ENCODE peak calls at places on chromosome 4, in four cellular contexts. Q is stomach, D is Panc1, S is suprapubic skin. C is an unnamed sample.

GRCh38 chr4:57109847-57110634 is at the start of gene IGFBP7:
- DNase-seq in Q (peak), D (no peak), S (no peak), C (no peak)

GRCh38 chr4:87839309-87839946 is 6.7 kb downstream of the MEPE start:
- DNase-seq in Q (no peak), D (no peak), S (no peak), C (no peak)

GRCh38 chr4:12446237-12446636 is 1017.5 kb upstream of the HS3ST1 start:
- DNase-seq in Q (no peak), D (no peak), S (no peak), C (no peak)

GRCh38 chr4:183987987-183988392 is 82.9 kb downstream of the STOX2 start:
- DNase-seq in Q (peak), D (peak), S (no peak), C (no peak)

GRCh38 chr4:70778888-70779422 is 57.2 kb downstream of the RUFY3 start:
- DNase-seq in Q (no peak), D (no peak), S (no peak), C (no peak)

GRCh38 chr4:153757407-153757806 is 2.4 kb downstream of the RNF175 start:
- DNase-seq in Q (no peak), D (no peak), S (no peak), C (no peak)

GRCh38 chr4:8730159-8730558 is 137.6 kb downstream of the CPZ start:
- DNase-seq in Q (peak), D (no peak), S (peak), C (peak)

GRCh38 chr4:15702941-15703403 is at the start of gene BST1:
- DNase-seq in Q (peak), D (no peak), S (peak), C (no peak)

GRCh38 chr4:88276952-88277710 is 7.2 kb downstream of the PPM1K start:
- DNase-seq in Q (no peak), D (no peak), S (no peak), C (no peak)

GRCh38 chr4:145552181-145552822 is 66.9 kb upstream of the MMAA start:
- DNase-seq in Q (no peak), D (no peak), S (no peak), C (no peak)

GRCh38 chr4:165336743-165337142 is 9.3 kb downstream of the MSMO1 start:
- DNase-seq in Q (no peak), D (no peak), S (no peak), C (no peak)

GRCh38 chr4:88752754-88753153 is 55.1 kb upstream of the NAP1L5 start:
- DNase-seq in Q (peak), D (no peak), S (no peak), C (no peak)

GRCh38 chr4:108192056-108192455 is 23.3 kb upstream of the LEF1 start:
- DNase-seq in Q (no peak), D (no peak), S (no peak), C (no peak)

GRCh38 chr4:56575820-56576429 is 70.3 kb downstream of the ARL9 start:
- DNase-seq in Q (no peak), D (no peak), S (no peak), C (no peak)

GRCh38 chr4:125187221-125187620 is 127.5 kb upstream of the FAT4 start:
- DNase-seq in Q (no peak), D (no peak), S (no peak), C (no peak)

GRCh38 chr4:177281544-177281943 is 28.1 kb upstream of the NEIL3 start:
- DNase-seq in Q (no peak), D (no peak), S (no peak), C (no peak)

GRCh38 chr4:114386637-114387233 is 211.9 kb upstream of the UGT8 start:
- DNase-seq in Q (no peak), D (no peak), S (no peak), C (no peak)

GRCh38 chr4:127284236-127284635 is 348.5 kb upstream of the INTU start:
- DNase-seq in Q (no peak), D (no peak), S (no peak), C (no peak)

GRCh38 chr4:87012265-87012953 is 77.6 kb downstream of the AFF1 start:
- DNase-seq in Q (peak), D (no peak), S (no peak), C (no peak)

GRCh38 chr4:81600511-81601269 is 129.0 kb upstream of the RASGEF1B start:
- DNase-seq in Q (no peak), D (no peak), S (no peak), C (no peak)

GRCh38 chr4:162162672-162163071 is 1.1 kb downstream of the FSTL5 start:
- DNase-seq in Q (no peak), D (no peak), S (no peak), C (no peak)

GRCh38 chr4:80259012-80259411 is 7.5 kb upstream of the FGF5 start:
- DNase-seq in Q (no peak), D (no peak), S (no peak), C (no peak)

GRCh38 chr4:100789991-100790390 is 272.2 kb upstream of the EMCN start:
- DNase-seq in Q (no peak), D (no peak), S (no peak), C (no peak)

GRCh38 chr4:10806993-10807645 is 122.6 kb upstream of the CLNK start:
- DNase-seq in Q (no peak), D (no peak), S (no peak), C (no peak)

GRCh38 chr4:35503435-35503834 is 740.9 kb downstream of the ARAP2 start:
- DNase-seq in Q (no peak), D (no peak), S (no peak), C (no peak)

GRCh38 chr4:53557601-53558000 is 33.7 kb downstream of the LNX1 start:
- DNase-seq in Q (no peak), D (no peak), S (no peak), C (no peak)

GRCh38 chr4:172858731-172859230 is 309.8 kb upstream of the GALNT7 start:
- DNase-seq in Q (no peak), D (no peak), S (no peak), C (no peak)

GRCh38 chr4:22238742-22239141 is 277.1 kb downstream of the ADGRA3 start:
- DNase-seq in Q (no peak), D (no peak), S (no peak), C (no peak)

DNA sequence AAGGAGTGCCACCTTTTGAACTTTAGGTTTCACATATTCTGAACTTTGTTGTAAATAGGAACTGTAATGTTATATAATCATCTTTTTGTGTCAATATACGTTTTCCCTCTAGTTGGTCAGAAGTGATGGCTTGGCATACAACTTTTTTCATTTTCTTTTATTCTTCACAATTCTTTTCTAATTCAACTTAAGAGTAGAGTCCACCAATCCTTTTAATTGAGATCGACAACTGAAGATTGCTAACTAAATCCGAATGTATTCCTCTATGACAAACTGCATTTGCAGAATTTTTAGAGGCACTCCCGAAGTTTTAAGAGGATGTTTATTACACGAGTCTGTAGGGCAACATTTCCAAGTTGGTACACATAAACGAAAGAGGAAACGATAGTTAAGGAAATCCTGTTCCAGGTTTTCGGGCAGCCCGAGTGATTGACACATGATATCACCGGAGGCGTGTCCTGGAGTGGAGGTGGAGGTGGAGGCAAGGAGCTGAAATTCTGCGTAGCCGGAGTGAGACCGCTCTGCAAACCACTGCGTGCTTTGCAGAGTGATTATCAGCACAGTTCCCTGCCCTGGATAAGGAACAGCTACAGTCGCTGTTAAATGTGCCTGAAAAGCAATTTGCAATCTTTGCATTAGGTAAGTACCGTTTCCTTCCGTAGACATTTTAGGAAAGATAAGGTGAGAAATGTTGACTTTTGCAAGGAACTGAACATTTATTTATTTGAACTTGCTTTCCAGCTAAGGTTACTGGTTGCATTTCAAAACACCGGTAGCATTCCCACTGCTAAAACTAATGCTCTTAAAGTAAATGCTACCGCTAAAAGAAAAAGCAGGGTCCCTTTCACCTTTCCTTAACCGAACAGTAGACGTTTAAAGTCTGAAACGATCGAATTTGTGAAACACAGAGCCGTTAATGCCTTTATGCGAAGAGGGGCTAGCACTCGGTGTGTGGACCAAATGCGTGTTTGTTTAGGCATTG is at the start of gene SPRY1:
- DNase-seq in Q (peak), D (peak), S (peak), C (peak)
- TF ChIP-seq POLR2AphosphoS5 in Q (peak), D (peak), S (no peak), C (peak)

DNA sequence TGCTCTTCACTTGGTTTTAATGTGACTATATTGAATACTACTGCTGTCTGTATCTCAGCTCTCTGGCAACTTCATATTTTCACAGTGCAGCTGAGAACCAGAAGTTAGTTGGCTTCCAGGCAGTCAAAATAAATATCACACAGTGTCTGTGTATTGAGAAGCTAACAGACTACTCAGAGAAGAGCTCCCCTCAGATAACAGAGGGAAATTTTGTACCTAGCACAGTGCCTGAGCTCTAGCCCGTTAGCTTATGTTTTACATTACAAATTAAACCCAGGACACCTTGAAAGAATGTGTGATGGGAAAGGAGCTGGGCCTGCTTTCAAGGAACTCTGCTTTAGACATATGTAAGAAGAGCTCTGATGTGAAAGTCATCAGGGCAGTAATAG is 22.7 kb downstream of the JADE1 start:
- DNase-seq in Q (no peak), D (no peak), S (no peak), C (no peak)
- TF ChIP-seq POLR2AphosphoS5 in Q (no peak), D (no peak), S (no peak), C (no peak)

DNA sequence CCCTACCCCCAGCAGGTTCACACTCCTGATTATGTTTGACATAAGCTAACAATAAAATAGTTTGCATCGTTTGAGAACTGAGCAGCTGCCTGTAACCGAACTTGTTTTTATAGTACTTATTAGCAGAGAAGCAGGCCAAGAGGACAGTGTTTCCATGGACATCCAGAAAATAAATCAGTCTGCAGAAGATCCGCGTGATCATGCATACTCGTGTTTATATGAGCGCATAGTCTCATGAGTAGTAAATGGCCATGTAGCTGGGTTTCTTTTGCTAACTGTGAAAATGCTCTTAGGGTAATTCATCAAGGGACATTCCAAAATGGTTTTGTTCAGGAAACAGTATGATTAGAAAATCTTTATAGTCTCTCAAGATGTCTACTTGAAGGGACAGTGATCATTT is 289.2 kb downstream of the DCTD start:
- DNase-seq in Q (no peak), D (no peak), S (no peak), C (no peak)
- TF ChIP-seq POLR2AphosphoS5 in Q (no peak), D (no peak), S (no peak), C (peak)

DNA sequence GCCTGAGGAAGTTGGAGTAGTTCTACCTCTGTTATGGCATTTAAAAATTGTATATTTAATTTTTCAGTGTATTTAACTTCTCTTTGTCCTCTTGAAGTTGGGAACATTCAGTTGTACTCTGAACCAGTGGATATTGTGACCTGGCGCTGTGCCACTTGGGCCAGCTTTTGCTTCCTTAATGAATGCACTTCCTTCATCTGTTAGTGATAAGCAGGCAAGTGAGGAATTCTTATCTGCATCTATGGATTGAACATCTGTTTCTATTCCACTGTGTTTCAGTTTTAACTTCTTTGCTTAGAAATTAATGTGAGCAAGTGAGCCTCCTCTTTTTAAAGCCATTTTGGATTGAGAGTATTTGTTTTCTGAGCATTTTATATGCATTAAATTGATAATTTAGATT is 128.3 kb downstream of the UCHL1 start:
- DNase-seq in Q (peak), D (no peak), S (no peak), C (no peak)
- TF ChIP-seq POLR2AphosphoS5 in Q (peak), D (no peak), S (no peak), C (no peak)

DNA sequence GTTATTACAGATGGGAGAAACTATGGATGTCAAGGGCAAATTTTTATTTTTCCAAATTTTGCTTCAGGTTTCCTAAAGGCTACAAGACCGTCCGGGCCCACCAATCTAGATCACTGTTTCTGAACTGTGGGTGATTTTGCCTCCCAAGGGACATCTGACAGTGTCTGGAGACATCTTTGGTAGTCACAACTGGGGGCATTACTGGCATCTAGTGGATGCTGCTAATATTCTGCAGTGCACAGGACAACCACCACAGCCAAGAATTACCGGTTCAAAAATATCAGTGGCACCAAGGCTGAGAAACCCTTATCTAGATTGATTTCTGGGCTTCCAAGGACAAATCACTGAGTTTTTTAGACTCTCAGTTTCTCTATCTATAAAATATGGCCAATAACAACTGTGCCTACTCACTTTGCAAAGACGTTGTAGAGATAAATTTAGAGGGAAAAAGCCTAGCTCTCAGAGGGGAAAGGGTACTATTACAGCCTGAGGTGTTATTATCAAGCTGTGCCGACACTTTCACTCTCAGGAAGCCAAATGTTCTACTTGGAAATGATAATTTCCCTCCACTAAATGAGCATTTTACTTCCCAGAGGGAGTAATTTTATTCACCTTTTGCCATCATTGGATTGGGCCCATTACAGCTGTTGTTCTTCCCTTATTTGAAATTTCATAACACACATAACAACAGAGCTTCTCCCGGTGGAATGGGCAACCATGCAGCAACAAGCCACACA is 442.1 kb downstream of the CENPC start:
- DNase-seq in Q (no peak), D (no peak), S (no peak), C (no peak)
- TF ChIP-seq POLR2AphosphoS5 in Q (no peak), D (no peak), S (no peak), C (no peak)

GRCh38 chr4:120057416-120057815 is 9.2 kb downstream of the MAD2L1 start:
- DNase-seq in Q (no peak), D (no peak), S (no peak), C (no peak)
- TF ChIP-seq POLR2AphosphoS5 in Q (no peak), D (no peak), S (no peak), C (no peak)